ENCODE peak calls at places on chromosomes 5 and 9, in five cellular contexts. R is colonic mucosa, H is gastrocnemius medialis, U is IMR-90, Y is mesenchymal stem cell. V is an unnamed sample.
A peak's percentile ranks its signal among the peaks of the same experiment; 100 is the strongest.

GRCh38 chr9:79233542-79233941 is 338.2 kb upstream of the TLE4 start:
- DNase-seq in R (no peak), H (no peak), U (peak; percentile 27), Y (peak; percentile 19), V (no peak)

GRCh38 chr9:85004818-85005413 is 335.4 kb downstream of the NTRK2 start:
- DNase-seq in R (no peak), H (no peak), U (no peak), Y (no peak), V (no peak)

GRCh38 chr9:129278391-129279237 is 100.6 kb upstream of the IER5L start:
- DNase-seq in R (peak; percentile 58), H (no peak), U (no peak), Y (no peak), V (peak; percentile 61)

GRCh38 chr9:100601216-100601615 is 23.3 kb downstream of the CAVIN4 start:
- DNase-seq in R (peak; percentile 64), H (no peak), U (peak; percentile 55), Y (peak; percentile 67), V (no peak)

GRCh38 chr9:87337335-87338074 is 160.2 kb upstream of the DAPK1 start:
- DNase-seq in R (no peak), H (no peak), U (no peak), Y (peak; percentile 22), V (no peak)

GRCh38 chr5:180007582-180007981 is 64.0 kb downstream of the RNF130 start:
- DNase-seq in R (no peak), H (no peak), U (no peak), Y (no peak), V (no peak)

GRCh38 chr9:71941060-71941568 is 29.7 kb downstream of the C9orf85 start:
- DNase-seq in R (no peak), H (no peak), U (peak; percentile 60), Y (no peak), V (no peak)

GRCh38 chr9:25177858-25178257 is 500.4 kb downstream of the TUSC1 start:
- DNase-seq in R (no peak), H (no peak), U (no peak), Y (no peak), V (no peak)

GRCh38 chr5:99586878-99587277 is 658.1 kb upstream of the CHD1 start:
- DNase-seq in R (no peak), H (no peak), U (no peak), Y (no peak), V (no peak)

GRCh38 chr5:112687306-112687705 is 50.4 kb upstream of the APC start:
- DNase-seq in R (no peak), H (no peak), U (no peak), Y (no peak), V (no peak)

GRCh38 chr5:55994502-55994997 is at the start of gene IL6ST:
- DNase-seq in R (peak; percentile 69), H (no peak), U (peak; percentile 93), Y (peak; percentile 96), V (peak; percentile 83)

GRCh38 chr5:139877129-139877597 is 81.6 kb downstream of the PSD2 start:
- DNase-seq in R (no peak), H (no peak), U (no peak), Y (no peak), V (no peak)

DNA sequence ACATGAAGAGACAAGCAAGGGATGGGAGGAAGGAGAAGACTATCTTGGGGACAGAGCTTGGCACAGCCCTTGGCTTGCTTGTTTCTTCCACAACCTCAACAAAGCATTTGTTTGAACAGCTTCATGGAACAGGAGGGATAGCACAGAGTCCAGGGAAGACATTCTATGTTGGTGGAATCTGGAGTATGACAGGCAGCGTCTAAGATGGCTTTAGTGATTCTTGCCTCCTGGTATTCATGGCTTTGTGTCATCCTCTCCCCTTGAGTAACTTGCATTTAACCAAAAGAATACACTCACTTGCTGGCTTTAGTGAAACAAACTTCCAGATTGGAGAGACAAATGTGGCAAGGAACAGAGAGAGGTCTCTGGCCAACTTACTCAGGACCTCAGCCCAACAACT is 30.8 kb upstream of the RECK start:
- DNase-seq in R (no peak), H (no peak), U (no peak), Y (no peak), V (no peak)
- H3K27ac ChIP-seq in R (peak overlapping the region; percentile 54), H (no peak overlapping the region), U (no peak overlapping the region), Y (no peak overlapping the region), V (no peak overlapping the region)

GRCh38 chr5:105878402-105878801 is 1792.3 kb downstream of the EFNA5 start:
- DNase-seq in R (no peak), H (no peak), U (no peak), Y (no peak), V (no peak)
- H3K27me3 ChIP-seq in R (no peaks in the 10 kb centered on the region), H (no peaks in the 10 kb centered on the region), U (no peaks in the 10 kb centered on the region), Y (no peaks in the 10 kb centered on the region), V (no peaks in the 10 kb centered on the region)

GRCh38 chr5:141846031-141846430 is 32.2 kb downstream of the PCDH1 start:
- DNase-seq in R (no peak), H (no peak), U (peak; percentile 85), Y (peak; percentile 63), V (no peak)
- H3K4me1 ChIP-seq in R (peaks cover 14% of the 10 kb centered on the region), H (peaks cover 7% of the 10 kb centered on the region), U (peaks cover 17% of the 10 kb centered on the region), Y (peaks cover 12% of the 10 kb centered on the region), V (peaks cover 8% of the 10 kb centered on the region)

GRCh38 chr5:68407312-68408239 is 192.0 kb downstream of the PIK3R1 start:
- DNase-seq in R (no peak), H (no peak), U (no peak), Y (no peak), V (no peak)
- H3K27ac ChIP-seq in R (peak overlapping the region; percentile 39), H (no peak overlapping the region), U (no peak overlapping the region), Y (no peak overlapping the region), V (no peak overlapping the region)

GRCh38 chr5:2736872-2737271 is 14.6 kb downstream of the IRX2 start:
- DNase-seq in R (no peak), H (no peak), U (no peak), Y (no peak), V (no peak)

GRCh38 chr5:2738700-2739359 is 12.6 kb downstream of the IRX2 start:
- DNase-seq in R (no peak), H (no peak), U (no peak), Y (no peak), V (no peak)

GRCh38 chr5:2737273-2738155 is 14.0 kb downstream of the IRX2 start:
- DNase-seq in R (no peak), H (no peak), U (no peak), Y (no peak), V (no peak)

GRCh38 chr5:2738156-2738699 is 13.2 kb downstream of the IRX2 start:
- DNase-seq in R (no peak), H (no peak), U (no peak), Y (no peak), V (no peak)

DNA sequence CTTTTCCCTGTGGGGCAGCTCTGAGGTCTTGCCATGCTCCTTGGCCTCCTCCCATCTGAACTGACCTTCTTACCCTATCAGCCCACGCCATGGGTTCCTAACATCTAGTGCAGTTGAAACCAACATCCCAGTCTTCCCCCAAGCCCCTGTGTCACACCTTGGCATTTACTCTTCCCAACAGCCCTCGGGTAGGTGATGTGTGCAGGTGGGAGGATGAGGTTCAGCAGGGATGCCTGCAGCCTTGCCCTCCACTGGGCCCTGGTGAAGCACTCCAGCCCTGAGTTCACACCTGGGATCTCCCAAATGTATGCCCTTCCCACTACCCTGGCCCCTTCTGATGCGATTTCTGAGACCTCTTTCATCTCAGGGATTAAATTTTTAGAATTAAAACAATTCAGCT is 15.5 kb downstream of the IRX2 start:
- DNase-seq in R (no peak), H (no peak), U (no peak), Y (no peak), V (no peak)
- H3K27me3 ChIP-seq in R (peaks cover 29% of the 10 kb centered on the region), H (peaks cover 35% of the 10 kb centered on the region), U (peaks cover 18% of the 10 kb centered on the region), Y (peaks cover 28% of the 10 kb centered on the region), V (peaks cover 12% of the 10 kb centered on the region)

GRCh38 chr9:105444130-105444529 is 3.7 kb upstream of the FSD1L start:
- DNase-seq in R (no peak), H (no peak), U (peak; percentile 76), Y (peak; percentile 68), V (no peak)
- H3K4me1 ChIP-seq in R (peaks cover under 1% of the 10 kb centered on the region), H (peaks cover 66% of the 10 kb centered on the region), U (peaks cover 6% of the 10 kb centered on the region), Y (peaks cover 3% of the 10 kb centered on the region), V (no peaks in the 10 kb centered on the region)

GRCh38 chr5:54415896-54416640 is 39.4 kb upstream of the HSPB3 start:
- DNase-seq in R (no peak), H (no peak), U (peak; percentile 42), Y (no peak), V (no peak)
- H3K27ac ChIP-seq in R (no peak overlapping the region), H (no peak overlapping the region), U (no peak overlapping the region), Y (no peak overlapping the region), V (no peak overlapping the region)

DNA sequence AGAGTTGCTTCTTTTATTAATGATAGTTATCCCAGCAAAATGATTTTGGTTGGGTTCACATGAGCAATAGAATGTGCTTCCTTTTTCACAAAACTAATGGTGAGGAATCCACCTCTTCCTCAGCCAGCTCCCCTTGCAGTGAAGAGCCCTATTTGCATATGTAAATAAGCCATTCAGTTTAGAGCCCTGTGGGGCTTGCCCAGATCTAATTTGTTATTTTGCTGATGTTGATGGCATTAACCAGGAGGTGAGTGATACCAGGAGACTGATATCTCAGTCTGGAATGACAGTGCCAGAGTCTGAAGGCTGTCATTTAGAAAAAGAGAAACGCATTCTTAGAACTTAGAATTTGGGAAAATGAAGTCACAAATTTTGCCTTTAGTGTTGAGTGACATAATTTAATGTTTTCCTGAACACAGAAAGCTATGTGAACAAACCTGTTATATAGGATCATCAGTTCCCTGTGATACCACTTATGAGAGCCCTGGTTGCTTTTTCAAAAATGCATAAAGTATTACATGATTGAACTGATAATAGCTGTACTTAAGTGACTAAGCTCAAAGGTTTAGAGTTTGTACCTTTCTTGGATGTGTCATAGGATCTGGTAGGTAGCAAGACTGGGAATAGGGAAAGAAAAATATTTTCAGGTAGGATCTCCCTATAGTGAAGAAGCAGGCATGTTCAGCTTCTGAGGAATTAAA is 271.6 kb downstream of the MAST4 start:
- DNase-seq in R (no peak), H (no peak), U (no peak), Y (no peak), V (no peak)
- H3K27me3 ChIP-seq in R (no peaks in the 10 kb centered on the region), H (no peaks in the 10 kb centered on the region), U (peaks cover 6% of the 10 kb centered on the region), Y (peaks cover 5% of the 10 kb centered on the region), V (no peaks in the 10 kb centered on the region)

DNA sequence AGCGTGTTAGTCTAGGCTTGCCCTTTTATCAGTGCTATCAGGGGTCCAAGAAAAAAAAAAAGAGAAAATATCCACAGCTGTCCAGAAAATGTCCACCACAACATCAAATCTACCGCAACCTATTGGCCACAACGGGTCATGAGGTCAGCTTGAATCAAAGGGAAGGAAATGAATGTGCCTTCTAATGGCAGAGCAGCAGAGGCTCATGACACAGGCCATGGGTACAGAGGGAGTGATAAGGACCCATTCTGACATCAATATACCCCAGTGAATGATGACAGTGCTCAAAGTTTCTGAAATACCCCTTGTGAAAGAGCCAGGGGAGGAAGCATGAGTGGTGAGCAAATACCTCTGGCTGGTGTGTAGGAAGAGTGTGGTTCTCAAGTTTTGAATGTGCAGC is 348.2 kb downstream of the IRX1 start:
- DNase-seq in R (no peak), H (no peak), U (no peak), Y (no peak), V (no peak)
- H3K4me1 ChIP-seq in R (no peaks in the 10 kb centered on the region), H (no peaks in the 10 kb centered on the region), U (no peaks in the 10 kb centered on the region), Y (no peaks in the 10 kb centered on the region), V (no peaks in the 10 kb centered on the region)

GRCh38 chr9:137168575-137168906 is 1.3 kb downstream of the LRRC26 start:
- DNase-seq in R (no peak), H (no peak), U (no peak), Y (no peak), V (no peak)
- H3K27ac ChIP-seq in R (no peak overlapping the region), H (no peak overlapping the region), U (no peak overlapping the region), Y (no peak overlapping the region), V (no peak overlapping the region)

V was measured in ascending aorta.